ENCODE peak calls at places on chromosomes 5 and 9, in eight cellular contexts. One of them, this sample, is unnamed.

GRCh38 chr9:114551750-114552685 is 35.6 kb upstream of the ATP6V1G1 start:
- DNase-seq in fibroblast of pulmonary artery: peak
- DNase-seq in prostate gland: no peak
- DNase-seq in NCI-H2107: no peak
- DNase-seq in NCI-H524: no peak
- DNase-seq in activated naive CD4-positive, alpha-beta T cell treated with anti-CD3 and anti-CD28 coated beads for 36 hours: no peak
- DNase-seq in suprapubic skin: no peak
- DNase-seq in mammary epithelial cell: peak
- DNase-seq in this sample: peak

GRCh38 chr9:132506907-132507669 is 75.3 kb upstream of the BARHL1 start:
- DNase-seq in fibroblast of pulmonary artery: no peak
- DNase-seq in prostate gland: peak
- DNase-seq in NCI-H2107: no peak
- DNase-seq in NCI-H524: no peak
- DNase-seq in activated naive CD4-positive, alpha-beta T cell treated with anti-CD3 and anti-CD28 coated beads for 36 hours: no peak
- DNase-seq in suprapubic skin: no peak
- DNase-seq in mammary epithelial cell: no peak
- DNase-seq in this sample: no peak

GRCh38 chr5:67255881-67256280 is 59.3 kb upstream of the CD180 start:
- DNase-seq in fibroblast of pulmonary artery: peak
- DNase-seq in prostate gland: no peak
- DNase-seq in NCI-H2107: no peak
- DNase-seq in NCI-H524: no peak
- DNase-seq in activated naive CD4-positive, alpha-beta T cell treated with anti-CD3 and anti-CD28 coated beads for 36 hours: no peak
- DNase-seq in suprapubic skin: no peak
- DNase-seq in mammary epithelial cell: no peak
- DNase-seq in this sample: no peak

GRCh38 chr5:96572864-96573512 is 89.2 kb upstream of the CAST start:
- DNase-seq in fibroblast of pulmonary artery: peak
- DNase-seq in prostate gland: no peak
- DNase-seq in NCI-H2107: no peak
- DNase-seq in NCI-H524: no peak
- DNase-seq in activated naive CD4-positive, alpha-beta T cell treated with anti-CD3 and anti-CD28 coated beads for 36 hours: no peak
- DNase-seq in suprapubic skin: no peak
- DNase-seq in mammary epithelial cell: peak
- DNase-seq in this sample: peak

GRCh38 chr9:6956796-6957355 is 199.1 kb downstream of the KDM4C start:
- DNase-seq in fibroblast of pulmonary artery: no peak
- DNase-seq in prostate gland: no peak
- DNase-seq in NCI-H2107: no peak
- DNase-seq in NCI-H524: peak
- DNase-seq in activated naive CD4-positive, alpha-beta T cell treated with anti-CD3 and anti-CD28 coated beads for 36 hours: no peak
- DNase-seq in suprapubic skin: no peak
- DNase-seq in mammary epithelial cell: no peak
- DNase-seq in this sample: no peak

GRCh38 chr5:54296386-54296785 is 14.0 kb downstream of the ARL15 start:
- DNase-seq in fibroblast of pulmonary artery: no peak
- DNase-seq in prostate gland: peak
- DNase-seq in NCI-H2107: no peak
- DNase-seq in NCI-H524: no peak
- DNase-seq in activated naive CD4-positive, alpha-beta T cell treated with anti-CD3 and anti-CD28 coated beads for 36 hours: no peak
- DNase-seq in suprapubic skin: no peak
- DNase-seq in mammary epithelial cell: no peak
- DNase-seq in this sample: no peak

GRCh38 chr9:112750111-112750766 is at the start of gene SNX30:
- DNase-seq in fibroblast of pulmonary artery: peak
- DNase-seq in prostate gland: peak
- DNase-seq in NCI-H2107: peak
- DNase-seq in NCI-H524: peak
- DNase-seq in activated naive CD4-positive, alpha-beta T cell treated with anti-CD3 and anti-CD28 coated beads for 36 hours: peak
- DNase-seq in suprapubic skin: peak
- DNase-seq in mammary epithelial cell: peak
- DNase-seq in this sample: peak

GRCh38 chr5:81286059-81286617 is 15.2 kb upstream of the ZCCHC9 start:
- DNase-seq in fibroblast of pulmonary artery: no peak
- DNase-seq in prostate gland: no peak
- DNase-seq in NCI-H2107: no peak
- DNase-seq in NCI-H524: no peak
- DNase-seq in activated naive CD4-positive, alpha-beta T cell treated with anti-CD3 and anti-CD28 coated beads for 36 hours: no peak
- DNase-seq in suprapubic skin: no peak
- DNase-seq in mammary epithelial cell: no peak
- DNase-seq in this sample: no peak

GRCh38 chr9:33765411-33765810 is 29.9 kb upstream of the PRSS3 start:
- DNase-seq in fibroblast of pulmonary artery: peak
- DNase-seq in prostate gland: no peak
- DNase-seq in NCI-H2107: no peak
- DNase-seq in NCI-H524: no peak
- DNase-seq in activated naive CD4-positive, alpha-beta T cell treated with anti-CD3 and anti-CD28 coated beads for 36 hours: no peak
- DNase-seq in suprapubic skin: no peak
- DNase-seq in mammary epithelial cell: peak
- DNase-seq in this sample: peak

GRCh38 chr5:149320791-149321330 is 24.4 kb upstream of the GRPEL2 start:
- DNase-seq in fibroblast of pulmonary artery: peak
- DNase-seq in prostate gland: peak
- DNase-seq in NCI-H2107: peak
- DNase-seq in NCI-H524: peak
- DNase-seq in activated naive CD4-positive, alpha-beta T cell treated with anti-CD3 and anti-CD28 coated beads for 36 hours: no peak
- DNase-seq in suprapubic skin: no peak
- DNase-seq in mammary epithelial cell: peak
- DNase-seq in this sample: peak

GRCh38 chr5:157976429-157976828 is 117.5 kb upstream of the CLINT1 start:
- DNase-seq in fibroblast of pulmonary artery: no peak
- DNase-seq in prostate gland: no peak
- DNase-seq in NCI-H2107: no peak
- DNase-seq in NCI-H524: no peak
- DNase-seq in activated naive CD4-positive, alpha-beta T cell treated with anti-CD3 and anti-CD28 coated beads for 36 hours: no peak
- DNase-seq in suprapubic skin: no peak
- DNase-seq in mammary epithelial cell: peak
- DNase-seq in this sample: no peak

GRCh38 chr5:57779383-57780223 is 297.0 kb upstream of the ACTBL2 start:
- DNase-seq in fibroblast of pulmonary artery: peak
- DNase-seq in prostate gland: peak
- DNase-seq in NCI-H2107: no peak
- DNase-seq in NCI-H524: peak
- DNase-seq in activated naive CD4-positive, alpha-beta T cell treated with anti-CD3 and anti-CD28 coated beads for 36 hours: peak
- DNase-seq in suprapubic skin: no peak
- DNase-seq in mammary epithelial cell: peak
- DNase-seq in this sample: peak

GRCh38 chr5:75733767-75734166 is 16.5 kb upstream of the POC5 start:
- DNase-seq in fibroblast of pulmonary artery: no peak
- DNase-seq in prostate gland: no peak
- DNase-seq in NCI-H2107: no peak
- DNase-seq in NCI-H524: no peak
- DNase-seq in activated naive CD4-positive, alpha-beta T cell treated with anti-CD3 and anti-CD28 coated beads for 36 hours: no peak
- DNase-seq in suprapubic skin: no peak
- DNase-seq in mammary epithelial cell: no peak
- DNase-seq in this sample: no peak

GRCh38 chr9:92616199-92617129 is 53.5 kb downstream of the IPPK start:
- DNase-seq in fibroblast of pulmonary artery: no peak
- DNase-seq in prostate gland: no peak
- DNase-seq in NCI-H2107: no peak
- DNase-seq in NCI-H524: no peak
- DNase-seq in activated naive CD4-positive, alpha-beta T cell treated with anti-CD3 and anti-CD28 coated beads for 36 hours: no peak
- DNase-seq in suprapubic skin: no peak
- DNase-seq in mammary epithelial cell: no peak
- DNase-seq in this sample: no peak

GRCh38 chr5:73825219-73825618 is 199.2 kb downstream of the ARHGEF28 start:
- DNase-seq in fibroblast of pulmonary artery: no peak
- DNase-seq in prostate gland: no peak
- DNase-seq in NCI-H2107: no peak
- DNase-seq in NCI-H524: no peak
- DNase-seq in activated naive CD4-positive, alpha-beta T cell treated with anti-CD3 and anti-CD28 coated beads for 36 hours: no peak
- DNase-seq in suprapubic skin: no peak
- DNase-seq in mammary epithelial cell: no peak
- DNase-seq in this sample: no peak

GRCh38 chr5:34409376-34409775 is 246.8 kb upstream of the RAI14 start:
- DNase-seq in fibroblast of pulmonary artery: no peak
- DNase-seq in prostate gland: no peak
- DNase-seq in NCI-H2107: no peak
- DNase-seq in NCI-H524: no peak
- DNase-seq in activated naive CD4-positive, alpha-beta T cell treated with anti-CD3 and anti-CD28 coated beads for 36 hours: no peak
- DNase-seq in suprapubic skin: no peak
- DNase-seq in mammary epithelial cell: no peak
- DNase-seq in this sample: no peak

GRCh38 chr5:141929398-141930058 is 5.9 kb downstream of the DELE1 start:
- DNase-seq in fibroblast of pulmonary artery: no peak
- DNase-seq in prostate gland: no peak
- DNase-seq in NCI-H2107: no peak
- DNase-seq in NCI-H524: no peak
- DNase-seq in activated naive CD4-positive, alpha-beta T cell treated with anti-CD3 and anti-CD28 coated beads for 36 hours: no peak
- DNase-seq in suprapubic skin: no peak
- DNase-seq in mammary epithelial cell: no peak
- DNase-seq in this sample: no peak

GRCh38 chr5:74109344-74109743 is 483.3 kb downstream of the ARHGEF28 start:
- DNase-seq in fibroblast of pulmonary artery: no peak
- DNase-seq in prostate gland: no peak
- DNase-seq in NCI-H2107: no peak
- DNase-seq in NCI-H524: peak
- DNase-seq in activated naive CD4-positive, alpha-beta T cell treated with anti-CD3 and anti-CD28 coated beads for 36 hours: no peak
- DNase-seq in suprapubic skin: no peak
- DNase-seq in mammary epithelial cell: no peak
- DNase-seq in this sample: no peak

GRCh38 chr5:14880688-14881087 is 9.1 kb upstream of the ANKH start:
- DNase-seq in fibroblast of pulmonary artery: no peak
- DNase-seq in prostate gland: no peak
- DNase-seq in NCI-H2107: no peak
- DNase-seq in NCI-H524: peak
- DNase-seq in activated naive CD4-positive, alpha-beta T cell treated with anti-CD3 and anti-CD28 coated beads for 36 hours: no peak
- DNase-seq in suprapubic skin: no peak
- DNase-seq in mammary epithelial cell: peak
- DNase-seq in this sample: peak

GRCh38 chr5:177307544-177308363 is 3.9 kb downstream of the MXD3 start:
- DNase-seq in fibroblast of pulmonary artery: no peak
- DNase-seq in prostate gland: no peak
- DNase-seq in NCI-H2107: no peak
- DNase-seq in NCI-H524: no peak
- DNase-seq in activated naive CD4-positive, alpha-beta T cell treated with anti-CD3 and anti-CD28 coated beads for 36 hours: no peak
- DNase-seq in suprapubic skin: no peak
- DNase-seq in mammary epithelial cell: no peak
- DNase-seq in this sample: no peak

GRCh38 chr9:36486454-36486932 is 86.2 kb upstream of the MELK start:
- DNase-seq in fibroblast of pulmonary artery: peak
- DNase-seq in prostate gland: peak
- DNase-seq in NCI-H2107: no peak
- DNase-seq in NCI-H524: peak
- DNase-seq in activated naive CD4-positive, alpha-beta T cell treated with anti-CD3 and anti-CD28 coated beads for 36 hours: peak
- DNase-seq in suprapubic skin: peak
- DNase-seq in mammary epithelial cell: peak
- DNase-seq in this sample: peak

GRCh38 chr5:150525163-150525562 is 17.2 kb downstream of the NDST1 start:
- DNase-seq in fibroblast of pulmonary artery: no peak
- DNase-seq in prostate gland: no peak
- DNase-seq in NCI-H2107: no peak
- DNase-seq in NCI-H524: no peak
- DNase-seq in activated naive CD4-positive, alpha-beta T cell treated with anti-CD3 and anti-CD28 coated beads for 36 hours: no peak
- DNase-seq in suprapubic skin: no peak
- DNase-seq in mammary epithelial cell: no peak
- DNase-seq in this sample: no peak

GRCh38 chr5:36607838-36608783 is 1.7 kb downstream of the SLC1A3 start:
- DNase-seq in fibroblast of pulmonary artery: peak
- DNase-seq in prostate gland: no peak
- DNase-seq in NCI-H2107: no peak
- DNase-seq in NCI-H524: no peak
- DNase-seq in activated naive CD4-positive, alpha-beta T cell treated with anti-CD3 and anti-CD28 coated beads for 36 hours: no peak
- DNase-seq in suprapubic skin: no peak
- DNase-seq in mammary epithelial cell: peak
- DNase-seq in this sample: peak

GRCh38 chr9:133788819-133789733 is 50.9 kb upstream of the SARDH start:
- DNase-seq in fibroblast of pulmonary artery: no peak
- DNase-seq in prostate gland: peak
- DNase-seq in NCI-H2107: no peak
- DNase-seq in NCI-H524: no peak
- DNase-seq in activated naive CD4-positive, alpha-beta T cell treated with anti-CD3 and anti-CD28 coated beads for 36 hours: no peak
- DNase-seq in suprapubic skin: no peak
- DNase-seq in mammary epithelial cell: no peak
- DNase-seq in this sample: no peak

GRCh38 chr9:95508242-95508967 is 8.4 kb downstream of the PTCH1 start:
- DNase-seq in fibroblast of pulmonary artery: peak
- DNase-seq in prostate gland: no peak
- DNase-seq in NCI-H2107: no peak
- DNase-seq in NCI-H524: no peak
- DNase-seq in activated naive CD4-positive, alpha-beta T cell treated with anti-CD3 and anti-CD28 coated beads for 36 hours: no peak
- DNase-seq in suprapubic skin: no peak
- DNase-seq in mammary epithelial cell: peak
- DNase-seq in this sample: peak

GRCh38 chr5:2270467-2270866 is 387.7 kb upstream of the IRX4 start:
- DNase-seq in fibroblast of pulmonary artery: no peak
- DNase-seq in prostate gland: no peak
- DNase-seq in NCI-H2107: no peak
- DNase-seq in NCI-H524: no peak
- DNase-seq in activated naive CD4-positive, alpha-beta T cell treated with anti-CD3 and anti-CD28 coated beads for 36 hours: no peak
- DNase-seq in suprapubic skin: no peak
- DNase-seq in mammary epithelial cell: no peak
- DNase-seq in this sample: no peak

GRCh38 chr5:57724836-57725235 is 242.2 kb upstream of the ACTBL2 start:
- DNase-seq in fibroblast of pulmonary artery: no peak
- DNase-seq in prostate gland: no peak
- DNase-seq in NCI-H2107: no peak
- DNase-seq in NCI-H524: no peak
- DNase-seq in activated naive CD4-positive, alpha-beta T cell treated with anti-CD3 and anti-CD28 coated beads for 36 hours: no peak
- DNase-seq in suprapubic skin: no peak
- DNase-seq in mammary epithelial cell: peak
- DNase-seq in this sample: no peak

GRCh38 chr5:157354825-157355224 is 88.9 kb downstream of the CYFIP2 start:
- DNase-seq in fibroblast of pulmonary artery: no peak
- DNase-seq in prostate gland: no peak
- DNase-seq in NCI-H2107: no peak
- DNase-seq in NCI-H524: peak
- DNase-seq in activated naive CD4-positive, alpha-beta T cell treated with anti-CD3 and anti-CD28 coated beads for 36 hours: no peak
- DNase-seq in suprapubic skin: no peak
- DNase-seq in mammary epithelial cell: no peak
- DNase-seq in this sample: no peak

GRCh38 chr9:127112683-127113539 is 9.5 kb downstream of the ANGPTL2 start:
- DNase-seq in fibroblast of pulmonary artery: no peak
- DNase-seq in prostate gland: no peak
- DNase-seq in NCI-H2107: no peak
- DNase-seq in NCI-H524: no peak
- DNase-seq in activated naive CD4-positive, alpha-beta T cell treated with anti-CD3 and anti-CD28 coated beads for 36 hours: no peak
- DNase-seq in suprapubic skin: no peak
- DNase-seq in mammary epithelial cell: no peak
- DNase-seq in this sample: peak

This sample was measured in MG63.